ENCODE peak calls at places on chromosomes 13 and 19, in five cellular contexts. One of them, this sample, is unnamed.

GRCh38 chr13:110329798-110330461 is 22.8 kb downstream of the COL4A2 start:
- DNase-seq in frontal cortex: no peak
- DNase-seq in COR-L47: no peak
- DNase-seq in fibroblast of villous mesenchyme: peak; percentile 81
- DNase-seq in hypothalamus: no peak
- DNase-seq in this sample: peak; percentile 78

GRCh38 chr13:24842533-24843278 is 78.7 kb downstream of the RNF17 start:
- DNase-seq in frontal cortex: no peak
- DNase-seq in COR-L47: no peak
- DNase-seq in fibroblast of villous mesenchyme: no peak
- DNase-seq in hypothalamus: no peak
- DNase-seq in this sample: peak; percentile 65

GRCh38 chr13:32010137-32010536 is 21.4 kb upstream of the FRY start:
- DNase-seq in frontal cortex: no peak
- DNase-seq in COR-L47: no peak
- DNase-seq in fibroblast of villous mesenchyme: no peak
- DNase-seq in hypothalamus: no peak
- DNase-seq in this sample: no peak

GRCh38 chr13:44383945-44384344 is 10.3 kb downstream of the SERP2 start:
- DNase-seq in frontal cortex: no peak
- DNase-seq in COR-L47: no peak
- DNase-seq in fibroblast of villous mesenchyme: no peak
- DNase-seq in hypothalamus: no peak
- DNase-seq in this sample: no peak

GRCh38 chr13:20494656-20495055 is 31.0 kb downstream of the CRYL1 start:
- DNase-seq in frontal cortex: no peak
- DNase-seq in COR-L47: no peak
- DNase-seq in fibroblast of villous mesenchyme: no peak
- DNase-seq in hypothalamus: no peak
- DNase-seq in this sample: no peak

GRCh38 chr19:49591731-49592485 is 926 bp downstream of the PRR12 start:
- DNase-seq in frontal cortex: no peak
- DNase-seq in COR-L47: peak; percentile 45
- DNase-seq in fibroblast of villous mesenchyme: peak; percentile 35
- DNase-seq in hypothalamus: peak; percentile 34
- DNase-seq in this sample: peak; percentile 32

GRCh38 chr19:16400911-16401675 is 70.7 kb downstream of the EPS15L1 start:
- DNase-seq in frontal cortex: peak; percentile 42
- DNase-seq in COR-L47: no peak
- DNase-seq in fibroblast of villous mesenchyme: no peak
- DNase-seq in hypothalamus: peak; percentile 68
- DNase-seq in this sample: no peak

GRCh38 chr13:23871616-23872220 is 17.5 kb downstream of the MIPEP start:
- DNase-seq in frontal cortex: peak; percentile 40
- DNase-seq in COR-L47: peak; percentile 13
- DNase-seq in fibroblast of villous mesenchyme: peak; percentile 63
- DNase-seq in hypothalamus: no peak
- DNase-seq in this sample: peak; percentile 55

GRCh38 chr13:101552797-101553196 is 100.3 kb downstream of the ITGBL1 start:
- DNase-seq in frontal cortex: no peak
- DNase-seq in COR-L47: no peak
- DNase-seq in fibroblast of villous mesenchyme: peak; percentile 82
- DNase-seq in hypothalamus: no peak
- DNase-seq in this sample: no peak

GRCh38 chr19:47284324-47284899 is 9.7 kb downstream of the INAFM1 start:
- DNase-seq in frontal cortex: no peak
- DNase-seq in COR-L47: no peak
- DNase-seq in fibroblast of villous mesenchyme: peak; percentile 65
- DNase-seq in hypothalamus: peak; percentile 11
- DNase-seq in this sample: peak; percentile 68

GRCh38 chr19:3605361-3605760 is 1.3 kb downstream of the TBXA2R start:
- DNase-seq in frontal cortex: no peak
- DNase-seq in COR-L47: no peak
- DNase-seq in fibroblast of villous mesenchyme: no peak
- DNase-seq in hypothalamus: no peak
- DNase-seq in this sample: no peak

GRCh38 chr13:30776661-30777060 is 41.3 kb downstream of the ALOX5AP start:
- DNase-seq in frontal cortex: no peak
- DNase-seq in COR-L47: no peak
- DNase-seq in fibroblast of villous mesenchyme: no peak
- DNase-seq in hypothalamus: no peak
- DNase-seq in this sample: no peak

GRCh38 chr13:48975926-48976676 is 389 bp downstream of the FNDC3A start:
- DNase-seq in frontal cortex: peak; percentile 75
- DNase-seq in COR-L47: peak; percentile 76
- DNase-seq in fibroblast of villous mesenchyme: peak; percentile 85
- DNase-seq in hypothalamus: peak; percentile 75
- DNase-seq in this sample: peak; percentile 91

GRCh38 chr19:56671613-56671994 is at the start of gene ZNF835:
- DNase-seq in frontal cortex: peak; percentile 95
- DNase-seq in COR-L47: no peak
- DNase-seq in fibroblast of villous mesenchyme: peak; percentile 17
- DNase-seq in hypothalamus: peak; percentile 93
- DNase-seq in this sample: peak; percentile 80

GRCh38 chr13:97256343-97256783 is 34.2 kb downstream of the MBNL2 start:
- DNase-seq in frontal cortex: no peak
- DNase-seq in COR-L47: no peak
- DNase-seq in fibroblast of villous mesenchyme: peak; percentile 99
- DNase-seq in hypothalamus: no peak
- DNase-seq in this sample: peak; percentile 90

GRCh38 chr19:36488816-36489138 is 584 bp downstream of the ZNF566 start:
- DNase-seq in frontal cortex: peak; percentile 33
- DNase-seq in COR-L47: peak; percentile 26
- DNase-seq in fibroblast of villous mesenchyme: peak; percentile 6
- DNase-seq in hypothalamus: peak; percentile 28
- DNase-seq in this sample: no peak

GRCh38 chr19:10651821-10652220 is 2.3 kb upstream of the ILF3 start:
- DNase-seq in frontal cortex: no peak
- DNase-seq in COR-L47: no peak
- DNase-seq in fibroblast of villous mesenchyme: peak; percentile 66
- DNase-seq in hypothalamus: no peak
- DNase-seq in this sample: no peak

GRCh38 chr13:78657699-78658629 is 991 bp downstream of the OBI1 start:
- DNase-seq in frontal cortex: peak; percentile 26
- DNase-seq in COR-L47: no peak
- DNase-seq in fibroblast of villous mesenchyme: peak; percentile 29
- DNase-seq in hypothalamus: no peak
- DNase-seq in this sample: no peak

GRCh38 chr13:24995225-24995804 is 100.6 kb upstream of the PABPC3 start:
- DNase-seq in frontal cortex: peak; percentile 58
- DNase-seq in COR-L47: peak; percentile 83
- DNase-seq in fibroblast of villous mesenchyme: peak; percentile 87
- DNase-seq in hypothalamus: peak; percentile 11
- DNase-seq in this sample: peak; percentile 82

GRCh38 chr19:30071871-30072270 is 129.8 kb downstream of the URI1 start:
- DNase-seq in frontal cortex: no peak
- DNase-seq in COR-L47: no peak
- DNase-seq in fibroblast of villous mesenchyme: no peak
- DNase-seq in hypothalamus: no peak
- DNase-seq in this sample: no peak

GRCh38 chr19:46529622-46530451 is 34.2 kb upstream of the PNMA8B start:
- DNase-seq in frontal cortex: peak; percentile 69
- DNase-seq in COR-L47: peak; percentile 20
- DNase-seq in fibroblast of villous mesenchyme: peak; percentile 69
- DNase-seq in hypothalamus: peak; percentile 51
- DNase-seq in this sample: peak; percentile 91

GRCh38 chr13:44313674-44314073 is 60.0 kb upstream of the SERP2 start:
- DNase-seq in frontal cortex: no peak
- DNase-seq in COR-L47: no peak
- DNase-seq in fibroblast of villous mesenchyme: peak; percentile 64
- DNase-seq in hypothalamus: no peak
- DNase-seq in this sample: peak; percentile 96

GRCh38 chr19:39996218-39996810 is 546 bp upstream of the ZNF546 start:
- DNase-seq in frontal cortex: peak; percentile 40
- DNase-seq in COR-L47: peak; percentile 10
- DNase-seq in fibroblast of villous mesenchyme: peak; percentile 57
- DNase-seq in hypothalamus: no peak
- DNase-seq in this sample: peak; percentile 68

GRCh38 chr19:6227941-6228325 is 51.8 kb downstream of the MLLT1 start:
- DNase-seq in frontal cortex: no peak
- DNase-seq in COR-L47: no peak
- DNase-seq in fibroblast of villous mesenchyme: no peak
- DNase-seq in hypothalamus: no peak
- DNase-seq in this sample: no peak

GRCh38 chr19:40277356-40277755 is 7.8 kb downstream of the AKT2 start:
- DNase-seq in frontal cortex: no peak
- DNase-seq in COR-L47: no peak
- DNase-seq in fibroblast of villous mesenchyme: no peak
- DNase-seq in hypothalamus: no peak
- DNase-seq in this sample: no peak

GRCh38 chr19:29941828-29942403 is at the start of gene URI1:
- DNase-seq in frontal cortex: peak; percentile 97
- DNase-seq in COR-L47: peak; percentile 74
- DNase-seq in fibroblast of villous mesenchyme: peak; percentile 84
- DNase-seq in hypothalamus: peak; percentile 85
- DNase-seq in this sample: peak; percentile 84

GRCh38 chr19:10655457-10656312 is 1.5 kb downstream of the ILF3 start:
- DNase-seq in frontal cortex: no peak
- DNase-seq in COR-L47: peak; percentile 48
- DNase-seq in fibroblast of villous mesenchyme: peak; percentile 49
- DNase-seq in hypothalamus: no peak
- DNase-seq in this sample: peak; percentile 41

GRCh38 chr13:33405371-33405770 is 119.8 kb upstream of the STARD13 start:
- DNase-seq in frontal cortex: no peak
- DNase-seq in COR-L47: no peak
- DNase-seq in fibroblast of villous mesenchyme: no peak
- DNase-seq in hypothalamus: no peak
- DNase-seq in this sample: peak; percentile 58